ENCODE peak calls at places on chromosomes 11 and 22, in six cellular contexts. T, M, Z, A, W and V are unnamed samples.

GRCh38 chr22:30747493-30747892 is 52.8 kb downstream of the OSBP2 start:
- DNase-seq in W (no peak), Z (no peak), A (no peak), T (no peak), M (no peak), V (no peak)

GRCh38 chr22:46696225-46696518 is 41.9 kb downstream of the CERK start:
- DNase-seq in W (no peak), Z (no peak), A (no peak), M (no peak), T (peak; percentile 85), V (no peak)

GRCh38 chr22:46047841-46048595 is 71.1 kb upstream of the WNT7B start:
- DNase-seq in Z (no peak), T (no peak), A (no peak), W (no peak), M (peak; percentile 17), V (no peak)

GRCh38 chr11:18741783-18742182 is 15.8 kb upstream of the IGSF22 start:
- DNase-seq in Z (no peak), T (no peak), W (no peak), M (no peak), A (no peak), V (no peak)

GRCh38 chr22:45757068-45757467 is 85.4 kb downstream of the ATXN10 start:
- DNase-seq in A (no peak), W (no peak), T (no peak), M (no peak), Z (no peak), V (no peak)

GRCh38 chr11:110525883-110526282 is 96.1 kb downstream of the FDX1 start:
- DNase-seq in A (no peak), Z (peak; percentile 10), M (peak; percentile 95), W (no peak), T (no peak), V (no peak)

GRCh38 chr22:36405671-36406070 is 17.9 kb upstream of the MYH9 start:
- DNase-seq in A (no peak), W (peak; percentile 71), Z (no peak), T (no peak), M (no peak), V (peak; percentile 50)

GRCh38 chr11:12544986-12545775 is 129.0 kb upstream of the TEAD1 start:
- DNase-seq in W (no peak), A (no peak), T (no peak), Z (peak; percentile 47), M (peak; percentile 70), V (no peak)

GRCh38 chr11:93370260-93370659 is 39.7 kb downstream of the DEUP1 start:
- DNase-seq in Z (no peak), W (no peak), A (peak; percentile 25), M (peak; percentile 11), T (no peak), V (no peak)

GRCh38 chr11:63099555-63099954 is 44.5 kb downstream of the SLC22A24 start:
- DNase-seq in M (no peak), W (no peak), A (no peak), Z (no peak), T (no peak), V (no peak)

GRCh38 chr22:38717244-38717643 is 11.5 kb downstream of the GTPBP1 start:
- DNase-seq in T (no peak), Z (no peak), W (no peak), A (no peak), M (no peak), V (no peak)

GRCh38 chr22:31126128-31126868 is 3.5 kb downstream of the INPP5J start:
- DNase-seq in A (no peak), M (no peak), T (no peak), Z (no peak), W (no peak), V (no peak)

GRCh38 chr11:16967347-16967662 is 46.9 kb downstream of the PLEKHA7 start:
- DNase-seq in Z (no peak), T (no peak), W (no peak), M (no peak), A (no peak), V (no peak)

GRCh38 chr22:38115423-38116205 is 5.1 kb upstream of the BAIAP2L2 start:
- DNase-seq in Z (no peak), A (no peak), T (no peak), M (no peak), W (no peak), V (no peak)

GRCh38 chr22:50236731-50237409 is 8.0 kb downstream of the TUBGCP6 start:
- DNase-seq in T (peak; percentile 24), W (no peak), A (no peak), Z (no peak), M (peak; percentile 20), V (no peak)